ENCODE peak calls at places on chromosomes 11 and 22, in ten cellular contexts. U is kidney epithelial cell; L is non-pigmented ciliary epithelial cell; X is fibroblast of lung; G is activated naive CD4-positive, alpha-beta T cell treated with anti-CD3 and anti-CD28 coated beads, Interleukin-2, amount 10 ng/mL, durations not matched to agents 7 days and 5 days; S is iPS-NIHi11; V is stimulated activated CD4-positive, alpha-beta T cell treated with anti-CD3 and anti-CD28 coated beads, Interleukin-15, amount 100 ng/mL, for 48 hours; N is astrocyte of the spinal cord; D is SW 1271; I is mesothelial cell of epicardium. W is an unnamed sample.

GRCh38 chr22:38940985-38941384 is 16.4 kb upstream of the APOBEC3A start:
- DNase-seq in U (no peak), L (no peak), X (no peak), G (no peak), S (no peak), V (no peak), N (no peak), D (no peak), I (no peak), W (no peak)

GRCh38 chr11:95692526-95693270 is 96.9 kb downstream of the FAM76B start:
- DNase-seq in U (no peak), L (no peak), X (peak), G (no peak), S (no peak), V (no peak), N (no peak), D (no peak), I (no peak), W (no peak)

GRCh38 chr11:118785362-118785761 is 5.6 kb downstream of the DDX6 start:
- DNase-seq in U (no peak), L (no peak), X (peak), G (no peak), S (no peak), V (no peak), N (peak), D (no peak), I (no peak), W (no peak)

GRCh38 chr22:49305215-49305965 is 522.3 kb downstream of the BRD1 start:
- DNase-seq in U (no peak), L (no peak), X (no peak), G (peak), S (peak), V (peak), N (no peak), D (no peak), I (peak), W (peak)

GRCh38 chr11:104462346-104462745 is 298.4 kb upstream of the PDGFD start:
- DNase-seq in U (no peak), L (peak), X (peak), G (no peak), S (no peak), V (no peak), N (peak), D (no peak), I (no peak), W (no peak)

GRCh38 chr11:31810779-31811647 is at the start of gene PAX6:
- DNase-seq in U (no peak), L (peak), X (no peak), G (peak), S (peak), V (no peak), N (peak), D (no peak), I (peak), W (no peak)

GRCh38 chr22:42769574-42770447 is 49.1 kb upstream of the A4GALT start:
- DNase-seq in U (peak), L (peak), X (peak), G (no peak), S (peak), V (no peak), N (peak), D (no peak), I (no peak), W (no peak)

GRCh38 chr22:19494676-19495173 is 15.0 kb downstream of the CDC45 start:
- DNase-seq in U (no peak), L (no peak), X (no peak), G (no peak), S (no peak), V (no peak), N (no peak), D (no peak), I (no peak), W (no peak)

GRCh38 chr11:125165111-125165663 is 636 bp downstream of the PKNOX2 start:
- DNase-seq in U (no peak), L (no peak), X (peak), G (no peak), S (no peak), V (no peak), N (peak), D (no peak), I (peak), W (peak)

GRCh38 chr11:110986016-110986415 is 259.5 kb upstream of the POU2AF2 start:
- DNase-seq in U (no peak), L (no peak), X (no peak), G (no peak), S (no peak), V (no peak), N (no peak), D (no peak), I (no peak), W (no peak)

GRCh38 chr11:61071208-61071681 is 31.0 kb upstream of the CD5 start:
- DNase-seq in U (no peak), L (no peak), X (no peak), G (peak), S (no peak), V (no peak), N (no peak), D (no peak), I (no peak), W (peak)

GRCh38 chr11:125494033-125494364 is 2.1 kb downstream of the FEZ1 start:
- DNase-seq in U (no peak), L (no peak), X (peak), G (no peak), S (no peak), V (no peak), N (peak), D (no peak), I (no peak), W (no peak)

GRCh38 chr11:62600367-62601113 is 1.1 kb downstream of the MTA2 start:
- DNase-seq in U (no peak), L (no peak), X (no peak), G (no peak), S (no peak), V (no peak), N (no peak), D (no peak), I (peak), W (no peak)

GRCh38 chr11:73760066-73760679 is 701 bp downstream of the RAB6A start:
- DNase-seq in U (no peak), L (no peak), X (peak), G (peak), S (peak), V (no peak), N (peak), D (no peak), I (no peak), W (no peak)

GRCh38 chr11:27118371-27118770 is 77.8 kb downstream of the BBOX1 start:
- DNase-seq in U (no peak), L (peak), X (peak), G (no peak), S (no peak), V (no peak), N (no peak), D (no peak), I (no peak), W (no peak)

GRCh38 chr11:44285756-44286155 is 24.2 kb downstream of the ALX4 start:
- DNase-seq in U (no peak), L (no peak), X (no peak), G (no peak), S (no peak), V (no peak), N (no peak), D (no peak), I (no peak), W (no peak)

GRCh38 chr22:46318576-46318975 is 16.9 kb upstream of the TRMU start:
- DNase-seq in U (no peak), L (no peak), X (no peak), G (no peak), S (no peak), V (no peak), N (no peak), D (no peak), I (no peak), W (no peak)

GRCh38 chr22:49137216-49137840 is 690.3 kb downstream of the BRD1 start:
- DNase-seq in U (no peak), L (no peak), X (no peak), G (no peak), S (no peak), V (no peak), N (no peak), D (no peak), I (no peak), W (peak)

GRCh38 chr11:118448294-118448693 is 12.0 kb downstream of the KMT2A start:
- DNase-seq in U (no peak), L (no peak), X (peak), G (no peak), S (no peak), V (no peak), N (peak), D (no peak), I (no peak), W (no peak)

GRCh38 chr22:38832005-38832978 is 11.5 kb downstream of the NPTXR start:
- DNase-seq in U (no peak), L (no peak), X (no peak), G (no peak), S (no peak), V (no peak), N (no peak), D (no peak), I (no peak), W (no peak)

GRCh38 chr11:61577383-61578118 is 3.3 kb downstream of the SYT7 start:
- DNase-seq in U (no peak), L (no peak), X (no peak), G (no peak), S (peak), V (no peak), N (no peak), D (no peak), I (no peak), W (no peak)